ENCODE peak calls at places on chromosomes 6 and 20, in seven cellular contexts. M is heart right ventricle, L is HFFc6, H is glutamatergic neuron, R is hepatocyte, D is brain microvascular endothelial cell, N is cardiac muscle cell. V is an unnamed sample.

GRCh38 chr6:19327246-19327645 is 509.9 kb upstream of the ID4 start:
- DNase-seq in N (peak; percentile 35), M (no peak), L (no peak), R (no peak), H (no peak), D (peak; percentile 71), V (no peak)

GRCh38 chr6:35007016-35007415 is 118.0 kb downstream of the ANKS1A start:
- DNase-seq in L (no peak), N (no peak), H (no peak), R (no peak), D (no peak), M (no peak), V (no peak)

GRCh38 chr6:90413867-90414266 is 117.2 kb upstream of the BACH2 start:
- DNase-seq in H (peak; percentile 77), N (peak; percentile 37), L (no peak), M (peak; percentile 28), R (peak; percentile 61), D (no peak), V (no peak)

GRCh38 chr20:52410182-52410647 is 218.6 kb upstream of the ZFP64 start:
- DNase-seq in N (peak; percentile 84), L (no peak), H (no peak), D (no peak), R (peak; percentile 58), M (peak; percentile 7), V (no peak)

GRCh38 chr6:48733581-48733980 is 622.6 kb upstream of the PTCHD4 start:
- DNase-seq in N (peak; percentile 2), D (no peak), M (no peak), H (no peak), R (no peak), L (peak; percentile 30), V (no peak)

GRCh38 chr6:12525276-12525675 is 191.3 kb upstream of the PHACTR1 start:
- DNase-seq in R (no peak), L (no peak), D (no peak), M (no peak), H (no peak), N (no peak), V (no peak)

GRCh38 chr20:47352332-47353223 is 3.9 kb downstream of the ZMYND8 start:
- DNase-seq in H (no peak), M (peak; percentile 51), N (peak; percentile 73), L (no peak), D (no peak), R (no peak), V (no peak)

GRCh38 chr20:43349841-43350240 is 107.9 kb upstream of the SRSF6 start:
- DNase-seq in L (no peak), D (no peak), N (no peak), R (no peak), M (no peak), H (no peak), V (no peak)

GRCh38 chr6:79421001-79421411 is 116.2 kb downstream of the LCA5 start:
- DNase-seq in M (no peak), L (peak; percentile 4), N (peak; percentile 75), D (peak; percentile 80), H (no peak), R (no peak), V (no peak)

GRCh38 chr6:161618816-161619454 is 345.1 kb upstream of the AGPAT4 start:
- DNase-seq in D (peak; percentile 45), L (no peak), H (peak; percentile 31), N (peak; percentile 61), M (peak; percentile 17), R (peak; percentile 59), V (no peak)

GRCh38 chr6:158327216-158327615 is 15.0 kb downstream of the TULP4 start:
- DNase-seq in L (no peak), M (no peak), H (no peak), R (no peak), N (no peak), D (no peak), V (no peak)

GRCh38 chr20:19833395-19833794 is 75.3 kb downstream of the RIN2 start:
- DNase-seq in H (no peak), R (no peak), D (no peak), L (no peak), M (no peak), N (no peak), V (no peak)

GRCh38 chr6:11268978-11269377 is 36.5 kb upstream of the NEDD9 start:
- DNase-seq in H (no peak), L (no peak), M (no peak), N (no peak), R (no peak), D (no peak), V (no peak)

DNA sequence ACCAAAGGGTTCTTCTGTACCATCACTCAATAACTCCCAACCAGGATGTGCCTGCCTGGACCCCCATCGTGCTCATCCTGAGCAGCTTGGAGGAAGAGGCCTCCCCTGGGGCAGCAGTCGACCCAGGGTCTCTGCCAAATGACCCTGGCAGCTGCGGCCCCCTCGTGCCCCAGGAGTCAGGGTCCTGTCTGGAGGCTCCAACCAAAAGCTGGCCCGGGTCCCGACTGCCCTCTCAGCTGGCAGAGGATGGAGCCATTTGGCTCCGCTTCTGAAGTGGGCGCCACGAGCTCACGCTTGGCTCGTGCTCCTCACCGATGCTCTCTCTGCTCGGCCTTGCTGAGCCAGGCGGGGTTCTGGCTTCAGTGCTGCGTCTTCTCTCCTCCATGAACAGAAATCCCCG is 56.8 kb downstream of the TFAP2C start:
- DNase-seq in H (no peak), L (no peak), M (no peak), N (no peak), R (no peak), D (no peak), V (no peak)
- TF ChIP-seq CTCF in H (no peak), L (no peak), M (no peak), N (no peak), R (no peak), D (no peak), V (no peak)

GRCh38 chr6:65259080-65259479 is 447.9 kb downstream of the EYS start:
- DNase-seq in D (no peak), R (peak; percentile 11), H (no peak), N (peak; percentile 11), L (no peak), M (no peak), V (no peak)
- TF ChIP-seq CTCF in D (peak; percentile 48), R (no peak), H (no peak), N (peak; percentile 10), L (no peak), M (no peak), V (peak; percentile 29)

GRCh38 chr6:69771158-69771906 is 25.5 kb downstream of the LMBRD1 start:
- DNase-seq in N (peak; percentile 33), L (no peak), H (no peak), M (no peak), R (no peak), D (peak; percentile 14), V (no peak)

GRCh38 chr6:69763763-69764162 is 33.0 kb downstream of the LMBRD1 start:
- DNase-seq in L (no peak), R (no peak), M (no peak), H (no peak), D (no peak), N (peak; percentile 9), V (no peak)

GRCh38 chr6:69768664-69769063 is 28.1 kb downstream of the LMBRD1 start:
- DNase-seq in H (no peak), R (no peak), M (no peak), N (peak; percentile 10), L (no peak), D (no peak), V (no peak)
- TF ChIP-seq CTCF in H (no peak), R (peak; percentile 36), M (no peak), N (peak; percentile 20), L (peak; percentile 75), D (peak; percentile 8), V (peak; percentile 42)

GRCh38 chr6:3321875-3322274 is 63.1 kb downstream of the PSMG4 start:
- DNase-seq in H (no peak), R (no peak), M (no peak), N (no peak), L (no peak), D (no peak), V (no peak)

GRCh38 chr6:3323696-3324261 is 65.0 kb downstream of the PSMG4 start:
- DNase-seq in N (no peak), D (no peak), R (no peak), L (no peak), M (no peak), H (no peak), V (no peak)

GRCh38 chr6:3321042-3321441 is 62.3 kb downstream of the PSMG4 start:
- DNase-seq in H (no peak), D (no peak), N (no peak), R (no peak), L (no peak), M (no peak), V (no peak)

GRCh38 chr6:3323148-3323547 is 64.4 kb downstream of the PSMG4 start:
- DNase-seq in R (no peak), D (no peak), M (no peak), N (no peak), H (no peak), L (no peak), V (no peak)

GRCh38 chr6:3322366-3322890 is 63.7 kb downstream of the PSMG4 start:
- DNase-seq in L (no peak), M (no peak), D (no peak), N (no peak), R (no peak), H (peak; percentile 43), V (no peak)
- TF ChIP-seq CTCF in L (no peak), M (no peak), D (no peak), N (no peak), R (no peak), H (no peak), V (no peak)